ENCODE peak calls at places on chromosomes 7 and 10, in six cellular contexts. Q is CD4-positive, CD25-positive, alpha-beta regulatory T cell; C is choroid plexus epithelial cell; L is transverse colon; P is upper lobe of left lung; F is right cardiac atrium. J is an unnamed sample.
A peak's percentile ranks its signal among the peaks of the same experiment; 100 is the strongest.

GRCh38 chr10:132391372-132392020 is 5.5 kb upstream of the PWWP2B start:
- DNase-seq in Q (no peak), C (no peak), L (peak; percentile 5), P (peak; percentile 8), F (peak; percentile 18), J (no peak)

GRCh38 chr7:110386914-110387313 is 704.0 kb upstream of the LRRN3 start:
- DNase-seq in Q (no peak), C (peak; percentile 70), L (no peak), P (no peak), F (no peak), J (no peak)

GRCh38 chr7:28729276-28729675 is 228.9 kb downstream of the TRIL start:
- DNase-seq in Q (no peak), C (no peak), L (no peak), P (no peak), F (no peak), J (no peak)

GRCh38 chr7:12722136-12722535 is 34.7 kb downstream of the ARL4A start:
- DNase-seq in Q (no peak), C (no peak), L (no peak), P (no peak), F (no peak), J (no peak)

GRCh38 chr7:152089183-152089582 is 63.7 kb downstream of the GALNT11 start:
- DNase-seq in Q (no peak), C (no peak), L (no peak), P (no peak), F (no peak), J (no peak)

GRCh38 chr7:140650367-140650766 is 9.8 kb upstream of the DENND2A start:
- DNase-seq in Q (no peak), C (no peak), L (no peak), P (no peak), F (no peak), J (no peak)

GRCh38 chr10:15791816-15792524 is 68.3 kb downstream of the MINDY3 start:
- DNase-seq in Q (no peak), C (peak; percentile 54), L (no peak), P (no peak), F (peak; percentile 60), J (no peak)

GRCh38 chr7:107180378-107180777 is 11.6 kb downstream of the HBP1 start:
- DNase-seq in Q (peak; percentile 26), C (peak; percentile 92), L (peak; percentile 56), P (peak; percentile 59), F (peak; percentile 65), J (no peak)

GRCh38 chr7:117312593-117312992 is 10.3 kb downstream of the WNT2 start:
- DNase-seq in Q (no peak), C (peak; percentile 41), L (no peak), P (no peak), F (no peak), J (no peak)

GRCh38 chr7:106679153-106679931 is 18.4 kb upstream of the CCDC71L start:
- DNase-seq in Q (no peak), C (peak; percentile 57), L (no peak), P (peak; percentile 24), F (no peak), J (no peak)

GRCh38 chr7:105806592-105807266 is 69.7 kb downstream of the ATXN7L1 start:
- DNase-seq in Q (peak; percentile 45), C (peak; percentile 82), L (peak; percentile 24), P (peak; percentile 38), F (no peak), J (no peak)

GRCh38 chr7:6294839-6295238 is 22.4 kb upstream of the CYTH3 start:
- DNase-seq in Q (no peak), C (peak; percentile 28), L (no peak), P (no peak), F (no peak), J (no peak)

GRCh38 chr7:159049266-159050025 is 95.2 kb downstream of the VIPR2 start:
- DNase-seq in Q (no peak), C (no peak), L (no peak), P (peak; percentile 16), F (peak; percentile 17), J (peak; percentile 23)

GRCh38 chr10:114541081-114541833 is 116.8 kb downstream of the ABLIM1 start:
- DNase-seq in Q (peak; percentile 38), C (peak; percentile 59), L (peak; percentile 61), P (peak; percentile 43), F (peak; percentile 88), J (no peak)

DNA sequence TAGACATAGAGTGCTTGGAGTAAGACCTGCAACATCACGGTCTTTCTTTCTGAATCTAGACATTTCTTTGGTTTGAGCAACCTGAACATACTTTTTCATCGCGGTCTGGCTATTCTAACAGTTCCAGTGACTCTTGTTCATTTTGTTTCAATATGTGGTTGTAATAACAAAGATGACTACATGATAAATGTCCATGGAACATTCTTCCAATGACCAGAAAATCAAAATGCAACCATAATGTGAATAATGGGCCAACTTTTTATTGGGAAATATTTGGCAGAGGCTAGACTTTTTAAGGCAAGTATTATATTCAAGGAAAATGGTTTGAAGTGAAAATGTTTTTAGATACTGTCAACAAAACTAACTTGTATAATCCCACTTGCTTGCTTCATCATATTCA is 282.5 kb downstream of the INHBA start:
- DNase-seq in Q (no peak), C (no peak), L (no peak), P (no peak), F (no peak), J (no peak)
- H3K4me3 ChIP-seq in Q (no peak overlapping the region), C (no peak overlapping the region), L (no peak overlapping the region), P (no peak overlapping the region), F (no peak overlapping the region), J (no peak overlapping the region)

GRCh38 chr7:92044148-92044547 is 90.1 kb downstream of the CYP51A1 start:
- DNase-seq in Q (no peak), C (no peak), L (no peak), P (no peak), F (no peak), J (no peak)
- H3K4me3 ChIP-seq in Q (no peak overlapping the region), C (no peak overlapping the region), L (peak overlapping the region; percentile 42), P (no peak overlapping the region), F (no peak overlapping the region), J (peak overlapping the region; percentile 14)

DNA sequence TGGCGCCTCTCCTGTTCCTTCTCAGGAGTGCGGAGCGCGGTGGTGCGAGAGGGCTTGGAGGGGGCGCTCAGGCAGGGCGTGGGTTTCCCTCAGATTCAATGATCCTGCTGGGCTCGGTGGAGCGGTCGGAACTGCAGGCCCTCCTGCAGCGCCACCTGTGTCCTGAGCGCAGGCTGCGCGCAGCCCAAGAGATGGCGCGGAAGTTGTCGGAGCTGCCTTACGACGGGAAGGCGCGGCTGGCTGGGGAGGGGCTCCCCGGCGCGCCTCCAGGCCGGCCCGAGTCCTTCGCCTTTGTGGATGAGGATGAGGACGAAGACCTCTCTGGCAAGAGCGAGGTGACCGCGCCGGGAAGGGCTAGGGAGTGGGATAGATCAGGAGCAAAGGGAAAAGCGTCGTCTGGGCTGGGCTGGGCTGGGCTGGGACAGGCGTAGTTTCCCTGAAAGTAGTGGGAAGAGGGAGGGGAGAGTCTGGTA is 17.0 kb downstream of the FAM131B start:
- DNase-seq in Q (peak; percentile 39), C (peak; percentile 54), L (peak; percentile 70), P (peak; percentile 75), F (peak; percentile 73), J (no peak)
- H3K4me3 ChIP-seq in Q (peak overlapping the region; percentile 39), C (peak overlapping the region; percentile 21), L (peak overlapping the region; percentile 30), P (peak overlapping the region; percentile 26), F (peak overlapping the region; percentile 6), J (no peak overlapping the region)

DNA sequence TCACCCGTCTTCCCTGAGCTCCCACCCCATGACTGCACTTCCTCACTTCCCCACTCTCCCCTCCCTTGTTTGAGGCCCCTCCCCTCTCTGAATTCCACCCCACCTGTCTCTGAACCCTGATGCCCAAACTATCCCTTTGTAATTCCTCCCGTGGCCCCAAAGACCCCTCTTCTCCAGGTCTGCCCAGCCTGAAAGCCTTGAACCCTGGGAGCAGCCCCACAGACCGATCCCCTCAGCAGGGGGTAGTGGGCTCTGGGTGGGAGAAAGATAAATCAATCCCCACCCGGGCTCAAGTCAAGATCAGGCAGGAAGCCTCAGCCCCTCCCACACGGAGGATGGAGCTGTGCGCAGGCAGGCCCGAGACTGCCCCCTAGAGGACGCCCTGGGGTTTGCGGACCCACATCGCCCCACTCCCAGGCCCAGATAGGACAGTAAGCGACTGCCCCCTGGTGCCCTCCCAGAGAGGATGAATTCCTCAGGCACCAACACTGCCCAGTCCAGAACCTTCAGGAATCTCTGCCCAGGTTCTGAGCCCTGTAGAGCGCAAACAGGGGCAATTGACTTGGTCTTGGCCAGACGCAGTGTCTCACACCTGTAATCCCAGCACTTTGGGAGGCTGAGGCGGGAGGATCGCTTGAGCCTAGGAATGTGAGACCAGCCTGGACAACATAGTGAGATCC is 11.7 kb downstream of the HSPB1 start:
- DNase-seq in Q (peak; percentile 89), C (peak; percentile 97), L (peak; percentile 98), P (peak; percentile 98), F (peak; percentile 99), J (peak; percentile 97)
- H3K4me3 ChIP-seq in Q (no peak overlapping the region), C (no peak overlapping the region), L (no peak overlapping the region), P (no peak overlapping the region), F (no peak overlapping the region), J (no peak overlapping the region)

GRCh38 chr10:12503311-12503710 is 154.0 kb downstream of the CAMK1D start:
- DNase-seq in Q (no peak), C (no peak), L (peak; percentile 34), P (peak; percentile 12), F (no peak), J (no peak)

GRCh38 chr10:12505683-12506082 is 156.3 kb downstream of the CAMK1D start:
- DNase-seq in Q (no peak), C (no peak), L (no peak), P (no peak), F (no peak), J (no peak)

GRCh38 chr10:12502526-12503274 is 153.4 kb downstream of the CAMK1D start:
- DNase-seq in Q (no peak), C (no peak), L (no peak), P (peak; percentile 16), F (no peak), J (no peak)

GRCh38 chr10:12504176-12504575 is 154.8 kb downstream of the CAMK1D start:
- DNase-seq in Q (no peak), C (no peak), L (no peak), P (peak; percentile 12), F (no peak), J (no peak)

DNA sequence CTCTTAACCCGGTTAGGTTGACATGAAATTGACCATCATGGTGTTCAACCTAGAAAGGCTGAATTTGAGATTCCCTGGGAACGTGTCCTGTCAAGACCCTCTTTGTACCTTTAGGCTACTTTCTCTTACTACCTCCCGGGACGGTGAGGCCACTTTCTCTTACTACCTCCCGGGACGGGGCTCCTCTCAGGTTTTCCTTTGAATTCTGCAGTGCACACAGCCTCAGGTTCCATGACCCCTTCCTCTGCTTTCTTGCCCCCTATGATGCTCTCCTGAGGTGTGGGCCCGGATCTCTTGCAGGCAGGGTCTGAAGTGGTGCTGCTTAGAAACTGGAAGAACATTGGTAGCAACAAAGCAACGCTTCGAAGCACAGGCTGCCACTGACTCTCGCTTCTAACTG is 155.3 kb downstream of the CAMK1D start:
- DNase-seq in Q (no peak), C (no peak), L (no peak), P (peak; percentile 6), F (no peak), J (no peak)
- H3K4me3 ChIP-seq in Q (no peak overlapping the region), C (no peak overlapping the region), L (no peak overlapping the region), P (no peak overlapping the region), F (no peak overlapping the region), J (no peak overlapping the region)

DNA sequence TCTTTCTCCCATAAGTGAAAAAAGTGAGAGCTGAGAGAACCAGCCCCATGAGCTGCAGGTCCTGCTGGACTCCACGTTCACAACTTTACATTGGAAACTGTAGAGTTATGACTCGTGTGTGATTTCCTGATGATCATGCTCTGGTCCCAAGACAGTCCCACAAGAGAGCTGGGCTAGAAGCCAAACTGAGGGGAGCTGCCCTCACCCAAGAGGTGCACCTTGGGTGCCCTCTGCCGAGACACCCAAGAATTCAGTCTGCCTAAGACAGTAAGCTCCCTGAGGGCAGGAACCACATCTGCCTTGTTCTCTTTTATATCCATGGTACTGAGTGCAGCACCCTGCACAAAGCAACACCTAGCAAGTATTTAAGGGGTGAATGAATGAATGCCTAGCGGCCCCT is 112.8 kb upstream of the SFMBT2 start:
- DNase-seq in Q (no peak), C (no peak), L (no peak), P (no peak), F (no peak), J (no peak)
- H3K4me3 ChIP-seq in Q (no peak overlapping the region), C (no peak overlapping the region), L (no peak overlapping the region), P (no peak overlapping the region), F (no peak overlapping the region), J (no peak overlapping the region)